ENCODE peak calls at places on chromosomes 2 and 18, in eight cellular contexts. One of them, this sample, is unnamed.

GRCh38 chr2:215680605-215681598 is 245.0 kb upstream of the FN1 start:
- DNase-seq in osteocyte: no peak
- DNase-seq in activated CD4-positive, CD25-positive, alpha-beta regulatory T cell: no peak
- DNase-seq in frontal cortex: no peak
- DNase-seq in DMS 273 treated with DMSO at 0.1 percent for 48 hours: no peak
- DNase-seq in endothelial cell: no peak
- DNase-seq in stimulated activated CD4-positive, alpha-beta T cell treated with anti-CD3 and anti-CD28 coated beads, Interleukin-4, amount 100 ng/mL, for 1 hour: no peak
- DNase-seq in kidney tubule cell: peak; percentile 98
- DNase-seq in this sample: no peak

GRCh38 chr18:79924814-79925655 is 26.4 kb downstream of the SLC66A2 start:
- DNase-seq in endothelial cell: peak; percentile 2
- DNase-seq in DMS 273 treated with DMSO at 0.1 percent for 48 hours: peak; percentile 75
- DNase-seq in kidney tubule cell: no peak
- DNase-seq in osteocyte: peak; percentile 75
- DNase-seq in frontal cortex: no peak
- DNase-seq in activated CD4-positive, CD25-positive, alpha-beta regulatory T cell: no peak
- DNase-seq in stimulated activated CD4-positive, alpha-beta T cell treated with anti-CD3 and anti-CD28 coated beads, Interleukin-4, amount 100 ng/mL, for 1 hour: no peak
- DNase-seq in this sample: no peak

GRCh38 chr2:180657054-180657453 is 323.4 kb upstream of the UBE2E3 start:
- DNase-seq in DMS 273 treated with DMSO at 0.1 percent for 48 hours: no peak
- DNase-seq in stimulated activated CD4-positive, alpha-beta T cell treated with anti-CD3 and anti-CD28 coated beads, Interleukin-4, amount 100 ng/mL, for 1 hour: no peak
- DNase-seq in endothelial cell: no peak
- DNase-seq in osteocyte: no peak
- DNase-seq in frontal cortex: no peak
- DNase-seq in activated CD4-positive, CD25-positive, alpha-beta regulatory T cell: no peak
- DNase-seq in kidney tubule cell: peak; percentile 90
- DNase-seq in this sample: no peak

GRCh38 chr18:44802508-44802907 is 121.8 kb downstream of the SETBP1 start:
- DNase-seq in DMS 273 treated with DMSO at 0.1 percent for 48 hours: peak; percentile 15
- DNase-seq in osteocyte: no peak
- DNase-seq in endothelial cell: no peak
- DNase-seq in kidney tubule cell: peak; percentile 72
- DNase-seq in activated CD4-positive, CD25-positive, alpha-beta regulatory T cell: no peak
- DNase-seq in frontal cortex: no peak
- DNase-seq in stimulated activated CD4-positive, alpha-beta T cell treated with anti-CD3 and anti-CD28 coated beads, Interleukin-4, amount 100 ng/mL, for 1 hour: no peak
- DNase-seq in this sample: no peak

GRCh38 chr18:49250819-49251388 is 209.5 kb downstream of the DYM start:
- DNase-seq in kidney tubule cell: peak; percentile 17
- DNase-seq in DMS 273 treated with DMSO at 0.1 percent for 48 hours: no peak
- DNase-seq in frontal cortex: no peak
- DNase-seq in activated CD4-positive, CD25-positive, alpha-beta regulatory T cell: no peak
- DNase-seq in osteocyte: no peak
- DNase-seq in stimulated activated CD4-positive, alpha-beta T cell treated with anti-CD3 and anti-CD28 coated beads, Interleukin-4, amount 100 ng/mL, for 1 hour: no peak
- DNase-seq in endothelial cell: no peak
- DNase-seq in this sample: no peak

GRCh38 chr2:234427081-234428058 is 69.5 kb downstream of the ARL4C start:
- DNase-seq in endothelial cell: peak; percentile 46
- DNase-seq in frontal cortex: no peak
- DNase-seq in activated CD4-positive, CD25-positive, alpha-beta regulatory T cell: no peak
- DNase-seq in DMS 273 treated with DMSO at 0.1 percent for 48 hours: no peak
- DNase-seq in osteocyte: no peak
- DNase-seq in kidney tubule cell: peak; percentile 90
- DNase-seq in stimulated activated CD4-positive, alpha-beta T cell treated with anti-CD3 and anti-CD28 coated beads, Interleukin-4, amount 100 ng/mL, for 1 hour: no peak
- DNase-seq in this sample: no peak

GRCh38 chr2:46643951-46644350 is 164.6 kb downstream of the TMEM247 start:
- DNase-seq in frontal cortex: no peak
- DNase-seq in activated CD4-positive, CD25-positive, alpha-beta regulatory T cell: no peak
- DNase-seq in stimulated activated CD4-positive, alpha-beta T cell treated with anti-CD3 and anti-CD28 coated beads, Interleukin-4, amount 100 ng/mL, for 1 hour: no peak
- DNase-seq in endothelial cell: no peak
- DNase-seq in kidney tubule cell: peak; percentile 54
- DNase-seq in osteocyte: no peak
- DNase-seq in DMS 273 treated with DMSO at 0.1 percent for 48 hours: no peak
- DNase-seq in this sample: no peak

GRCh38 chr2:105391058-105391627 is 7.7 kb downstream of the FHL2 start:
- DNase-seq in frontal cortex: no peak
- DNase-seq in DMS 273 treated with DMSO at 0.1 percent for 48 hours: no peak
- DNase-seq in endothelial cell: no peak
- DNase-seq in stimulated activated CD4-positive, alpha-beta T cell treated with anti-CD3 and anti-CD28 coated beads, Interleukin-4, amount 100 ng/mL, for 1 hour: no peak
- DNase-seq in activated CD4-positive, CD25-positive, alpha-beta regulatory T cell: no peak
- DNase-seq in kidney tubule cell: peak; percentile 82
- DNase-seq in osteocyte: no peak
- DNase-seq in this sample: no peak

GRCh38 chr2:112577756-112578155 is 6.7 kb upstream of the CHCHD5 start:
- DNase-seq in activated CD4-positive, CD25-positive, alpha-beta regulatory T cell: no peak
- DNase-seq in kidney tubule cell: no peak
- DNase-seq in stimulated activated CD4-positive, alpha-beta T cell treated with anti-CD3 and anti-CD28 coated beads, Interleukin-4, amount 100 ng/mL, for 1 hour: no peak
- DNase-seq in endothelial cell: no peak
- DNase-seq in frontal cortex: no peak
- DNase-seq in DMS 273 treated with DMSO at 0.1 percent for 48 hours: no peak
- DNase-seq in osteocyte: no peak
- DNase-seq in this sample: no peak

GRCh38 chr2:152240559-152241231 is 65.1 kb upstream of the STAM2 start:
- DNase-seq in frontal cortex: no peak
- DNase-seq in activated CD4-positive, CD25-positive, alpha-beta regulatory T cell: no peak
- DNase-seq in endothelial cell: no peak
- DNase-seq in DMS 273 treated with DMSO at 0.1 percent for 48 hours: peak; percentile 61
- DNase-seq in kidney tubule cell: peak; percentile 75
- DNase-seq in stimulated activated CD4-positive, alpha-beta T cell treated with anti-CD3 and anti-CD28 coated beads, Interleukin-4, amount 100 ng/mL, for 1 hour: no peak
- DNase-seq in osteocyte: no peak
- DNase-seq in this sample: no peak

GRCh38 chr2:72539145-72539552 is 286.7 kb downstream of the EXOC6B start:
- DNase-seq in stimulated activated CD4-positive, alpha-beta T cell treated with anti-CD3 and anti-CD28 coated beads, Interleukin-4, amount 100 ng/mL, for 1 hour: no peak
- DNase-seq in osteocyte: no peak
- DNase-seq in endothelial cell: no peak
- DNase-seq in DMS 273 treated with DMSO at 0.1 percent for 48 hours: no peak
- DNase-seq in kidney tubule cell: peak; percentile 53
- DNase-seq in frontal cortex: no peak
- DNase-seq in activated CD4-positive, CD25-positive, alpha-beta regulatory T cell: no peak
- DNase-seq in this sample: no peak

GRCh38 chr2:207202645-207203044 is 36.9 kb upstream of the KLF7 start:
- DNase-seq in activated CD4-positive, CD25-positive, alpha-beta regulatory T cell: no peak
- DNase-seq in stimulated activated CD4-positive, alpha-beta T cell treated with anti-CD3 and anti-CD28 coated beads, Interleukin-4, amount 100 ng/mL, for 1 hour: no peak
- DNase-seq in osteocyte: no peak
- DNase-seq in endothelial cell: peak; percentile 63
- DNase-seq in frontal cortex: no peak
- DNase-seq in DMS 273 treated with DMSO at 0.1 percent for 48 hours: no peak
- DNase-seq in kidney tubule cell: peak; percentile 44
- DNase-seq in this sample: peak; percentile 75

GRCh38 chr2:230217424-230217823 is 2.4 kb downstream of the SP110 start:
- DNase-seq in activated CD4-positive, CD25-positive, alpha-beta regulatory T cell: no peak
- DNase-seq in stimulated activated CD4-positive, alpha-beta T cell treated with anti-CD3 and anti-CD28 coated beads, Interleukin-4, amount 100 ng/mL, for 1 hour: no peak
- DNase-seq in osteocyte: no peak
- DNase-seq in frontal cortex: no peak
- DNase-seq in kidney tubule cell: no peak
- DNase-seq in endothelial cell: no peak
- DNase-seq in DMS 273 treated with DMSO at 0.1 percent for 48 hours: no peak
- DNase-seq in this sample: peak; percentile 24

GRCh38 chr18:47172476-47172875 is 3.7 kb downstream of the IER3IP1 start:
- DNase-seq in DMS 273 treated with DMSO at 0.1 percent for 48 hours: no peak
- DNase-seq in osteocyte: no peak
- DNase-seq in kidney tubule cell: no peak
- DNase-seq in endothelial cell: no peak
- DNase-seq in stimulated activated CD4-positive, alpha-beta T cell treated with anti-CD3 and anti-CD28 coated beads, Interleukin-4, amount 100 ng/mL, for 1 hour: no peak
- DNase-seq in activated CD4-positive, CD25-positive, alpha-beta regulatory T cell: no peak
- DNase-seq in frontal cortex: no peak
- DNase-seq in this sample: no peak

GRCh38 chr2:66926594-66927112 is 470.5 kb upstream of the ETAA1 start:
- DNase-seq in osteocyte: no peak
- DNase-seq in kidney tubule cell: no peak
- DNase-seq in DMS 273 treated with DMSO at 0.1 percent for 48 hours: no peak
- DNase-seq in frontal cortex: no peak
- DNase-seq in stimulated activated CD4-positive, alpha-beta T cell treated with anti-CD3 and anti-CD28 coated beads, Interleukin-4, amount 100 ng/mL, for 1 hour: no peak
- DNase-seq in activated CD4-positive, CD25-positive, alpha-beta regulatory T cell: no peak
- DNase-seq in endothelial cell: no peak
- DNase-seq in this sample: no peak

GRCh38 chr2:42754021-42754775 is 9.7 kb downstream of the OXER1 start:
- DNase-seq in frontal cortex: no peak
- DNase-seq in DMS 273 treated with DMSO at 0.1 percent for 48 hours: no peak
- DNase-seq in activated CD4-positive, CD25-positive, alpha-beta regulatory T cell: no peak
- DNase-seq in osteocyte: no peak
- DNase-seq in stimulated activated CD4-positive, alpha-beta T cell treated with anti-CD3 and anti-CD28 coated beads, Interleukin-4, amount 100 ng/mL, for 1 hour: no peak
- DNase-seq in endothelial cell: no peak
- DNase-seq in kidney tubule cell: no peak
- DNase-seq in this sample: no peak

GRCh38 chr2:211373203-211373602 is 816.8 kb downstream of the CPS1 start:
- DNase-seq in endothelial cell: no peak
- DNase-seq in osteocyte: no peak
- DNase-seq in frontal cortex: no peak
- DNase-seq in kidney tubule cell: no peak
- DNase-seq in DMS 273 treated with DMSO at 0.1 percent for 48 hours: no peak
- DNase-seq in stimulated activated CD4-positive, alpha-beta T cell treated with anti-CD3 and anti-CD28 coated beads, Interleukin-4, amount 100 ng/mL, for 1 hour: no peak
- DNase-seq in activated CD4-positive, CD25-positive, alpha-beta regulatory T cell: no peak
- DNase-seq in this sample: no peak

GRCh38 chr2:120036145-120036544 is 23.3 kb downstream of the EPB41L5 start:
- DNase-seq in frontal cortex: no peak
- DNase-seq in DMS 273 treated with DMSO at 0.1 percent for 48 hours: no peak
- DNase-seq in kidney tubule cell: no peak
- DNase-seq in stimulated activated CD4-positive, alpha-beta T cell treated with anti-CD3 and anti-CD28 coated beads, Interleukin-4, amount 100 ng/mL, for 1 hour: no peak
- DNase-seq in activated CD4-positive, CD25-positive, alpha-beta regulatory T cell: no peak
- DNase-seq in endothelial cell: no peak
- DNase-seq in osteocyte: no peak
- DNase-seq in this sample: no peak

GRCh38 chr2:106551466-106552130 is 64.4 kb downstream of the CD8B2 start:
- DNase-seq in DMS 273 treated with DMSO at 0.1 percent for 48 hours: no peak
- DNase-seq in endothelial cell: no peak
- DNase-seq in kidney tubule cell: no peak
- DNase-seq in osteocyte: no peak
- DNase-seq in stimulated activated CD4-positive, alpha-beta T cell treated with anti-CD3 and anti-CD28 coated beads, Interleukin-4, amount 100 ng/mL, for 1 hour: no peak
- DNase-seq in activated CD4-positive, CD25-positive, alpha-beta regulatory T cell: no peak
- DNase-seq in frontal cortex: no peak
- DNase-seq in this sample: no peak

GRCh38 chr18:10453885-10454772 is at the start of gene APCDD1:
- DNase-seq in endothelial cell: peak; percentile 56
- DNase-seq in DMS 273 treated with DMSO at 0.1 percent for 48 hours: no peak
- DNase-seq in frontal cortex: peak; percentile 92
- DNase-seq in osteocyte: no peak
- DNase-seq in activated CD4-positive, CD25-positive, alpha-beta regulatory T cell: no peak
- DNase-seq in stimulated activated CD4-positive, alpha-beta T cell treated with anti-CD3 and anti-CD28 coated beads, Interleukin-4, amount 100 ng/mL, for 1 hour: no peak
- DNase-seq in kidney tubule cell: peak; percentile 9
- DNase-seq in this sample: peak; percentile 4

GRCh38 chr2:211014376-211014775 is 458.0 kb downstream of the CPS1 start:
- DNase-seq in stimulated activated CD4-positive, alpha-beta T cell treated with anti-CD3 and anti-CD28 coated beads, Interleukin-4, amount 100 ng/mL, for 1 hour: no peak
- DNase-seq in frontal cortex: no peak
- DNase-seq in activated CD4-positive, CD25-positive, alpha-beta regulatory T cell: no peak
- DNase-seq in kidney tubule cell: no peak
- DNase-seq in DMS 273 treated with DMSO at 0.1 percent for 48 hours: no peak
- DNase-seq in endothelial cell: no peak
- DNase-seq in osteocyte: no peak
- DNase-seq in this sample: no peak

GRCh38 chr2:128638311-128638710 is 319.6 kb upstream of the HS6ST1 start:
- DNase-seq in stimulated activated CD4-positive, alpha-beta T cell treated with anti-CD3 and anti-CD28 coated beads, Interleukin-4, amount 100 ng/mL, for 1 hour: no peak
- DNase-seq in osteocyte: peak; percentile 71
- DNase-seq in DMS 273 treated with DMSO at 0.1 percent for 48 hours: no peak
- DNase-seq in frontal cortex: no peak
- DNase-seq in kidney tubule cell: no peak
- DNase-seq in activated CD4-positive, CD25-positive, alpha-beta regulatory T cell: no peak
- DNase-seq in endothelial cell: no peak
- DNase-seq in this sample: no peak

GRCh38 chr2:12402440-12403139 is 314.1 kb upstream of the TRIB2 start:
- DNase-seq in stimulated activated CD4-positive, alpha-beta T cell treated with anti-CD3 and anti-CD28 coated beads, Interleukin-4, amount 100 ng/mL, for 1 hour: no peak
- DNase-seq in DMS 273 treated with DMSO at 0.1 percent for 48 hours: no peak
- DNase-seq in osteocyte: no peak
- DNase-seq in endothelial cell: no peak
- DNase-seq in frontal cortex: no peak
- DNase-seq in activated CD4-positive, CD25-positive, alpha-beta regulatory T cell: no peak
- DNase-seq in kidney tubule cell: no peak
- DNase-seq in this sample: no peak

GRCh38 chr18:3821524-3821923 is 371.6 kb downstream of the TGIF1 start:
- DNase-seq in kidney tubule cell: no peak
- DNase-seq in DMS 273 treated with DMSO at 0.1 percent for 48 hours: no peak
- DNase-seq in osteocyte: no peak
- DNase-seq in frontal cortex: no peak
- DNase-seq in activated CD4-positive, CD25-positive, alpha-beta regulatory T cell: no peak
- DNase-seq in endothelial cell: no peak
- DNase-seq in stimulated activated CD4-positive, alpha-beta T cell treated with anti-CD3 and anti-CD28 coated beads, Interleukin-4, amount 100 ng/mL, for 1 hour: no peak
- DNase-seq in this sample: no peak

GRCh38 chr2:238404406-238405216 is 22.1 kb upstream of the ASB1 start:
- DNase-seq in kidney tubule cell: no peak
- DNase-seq in DMS 273 treated with DMSO at 0.1 percent for 48 hours: no peak
- DNase-seq in frontal cortex: no peak
- DNase-seq in stimulated activated CD4-positive, alpha-beta T cell treated with anti-CD3 and anti-CD28 coated beads, Interleukin-4, amount 100 ng/mL, for 1 hour: no peak
- DNase-seq in osteocyte: no peak
- DNase-seq in activated CD4-positive, CD25-positive, alpha-beta regulatory T cell: no peak
- DNase-seq in endothelial cell: no peak
- DNase-seq in this sample: no peak

GRCh38 chr2:60957224-60957623 is 60.3 kb upstream of the PEX13 start:
- DNase-seq in activated CD4-positive, CD25-positive, alpha-beta regulatory T cell: no peak
- DNase-seq in kidney tubule cell: no peak
- DNase-seq in osteocyte: no peak
- DNase-seq in DMS 273 treated with DMSO at 0.1 percent for 48 hours: no peak
- DNase-seq in stimulated activated CD4-positive, alpha-beta T cell treated with anti-CD3 and anti-CD28 coated beads, Interleukin-4, amount 100 ng/mL, for 1 hour: no peak
- DNase-seq in endothelial cell: no peak
- DNase-seq in frontal cortex: no peak
- DNase-seq in this sample: no peak

GRCh38 chr18:53909668-53910067 is 314.8 kb downstream of the MBD2 start:
- DNase-seq in activated CD4-positive, CD25-positive, alpha-beta regulatory T cell: no peak
- DNase-seq in kidney tubule cell: peak; percentile 19
- DNase-seq in endothelial cell: no peak
- DNase-seq in stimulated activated CD4-positive, alpha-beta T cell treated with anti-CD3 and anti-CD28 coated beads, Interleukin-4, amount 100 ng/mL, for 1 hour: no peak
- DNase-seq in frontal cortex: no peak
- DNase-seq in DMS 273 treated with DMSO at 0.1 percent for 48 hours: no peak
- DNase-seq in osteocyte: no peak
- DNase-seq in this sample: no peak

GRCh38 chr2:45242161-45242741 is 233.0 kb upstream of the SIX2 start:
- DNase-seq in stimulated activated CD4-positive, alpha-beta T cell treated with anti-CD3 and anti-CD28 coated beads, Interleukin-4, amount 100 ng/mL, for 1 hour: no peak
- DNase-seq in kidney tubule cell: peak; percentile 20
- DNase-seq in DMS 273 treated with DMSO at 0.1 percent for 48 hours: no peak
- DNase-seq in osteocyte: no peak
- DNase-seq in activated CD4-positive, CD25-positive, alpha-beta regulatory T cell: no peak
- DNase-seq in endothelial cell: no peak
- DNase-seq in frontal cortex: no peak
- DNase-seq in this sample: no peak

GRCh38 chr2:136143603-136144451 is 25.9 kb upstream of the CXCR4 start:
- DNase-seq in DMS 273 treated with DMSO at 0.1 percent for 48 hours: no peak
- DNase-seq in activated CD4-positive, CD25-positive, alpha-beta regulatory T cell: no peak
- DNase-seq in endothelial cell: no peak
- DNase-seq in frontal cortex: no peak
- DNase-seq in stimulated activated CD4-positive, alpha-beta T cell treated with anti-CD3 and anti-CD28 coated beads, Interleukin-4, amount 100 ng/mL, for 1 hour: no peak
- DNase-seq in kidney tubule cell: no peak
- DNase-seq in osteocyte: no peak
- DNase-seq in this sample: no peak

GRCh38 chr2:232878855-232879617 is 9.0 kb downstream of the SNORC start:
- DNase-seq in kidney tubule cell: no peak
- DNase-seq in frontal cortex: no peak
- DNase-seq in stimulated activated CD4-positive, alpha-beta T cell treated with anti-CD3 and anti-CD28 coated beads, Interleukin-4, amount 100 ng/mL, for 1 hour: no peak
- DNase-seq in endothelial cell: no peak
- DNase-seq in DMS 273 treated with DMSO at 0.1 percent for 48 hours: no peak
- DNase-seq in activated CD4-positive, CD25-positive, alpha-beta regulatory T cell: no peak
- DNase-seq in osteocyte: no peak
- DNase-seq in this sample: no peak

GRCh38 chr2:33363599-33364300 is 112.7 kb upstream of the RASGRP3 start:
- DNase-seq in endothelial cell: no peak
- DNase-seq in kidney tubule cell: peak; percentile 50
- DNase-seq in DMS 273 treated with DMSO at 0.1 percent for 48 hours: no peak
- DNase-seq in osteocyte: no peak
- DNase-seq in stimulated activated CD4-positive, alpha-beta T cell treated with anti-CD3 and anti-CD28 coated beads, Interleukin-4, amount 100 ng/mL, for 1 hour: no peak
- DNase-seq in frontal cortex: no peak
- DNase-seq in activated CD4-positive, CD25-positive, alpha-beta regulatory T cell: no peak
- DNase-seq in this sample: no peak

GRCh38 chr2:46990231-46990588 is 74.6 kb upstream of the MCFD2 start:
- DNase-seq in endothelial cell: no peak
- DNase-seq in frontal cortex: no peak
- DNase-seq in osteocyte: no peak
- DNase-seq in activated CD4-positive, CD25-positive, alpha-beta regulatory T cell: no peak
- DNase-seq in stimulated activated CD4-positive, alpha-beta T cell treated with anti-CD3 and anti-CD28 coated beads, Interleukin-4, amount 100 ng/mL, for 1 hour: no peak
- DNase-seq in DMS 273 treated with DMSO at 0.1 percent for 48 hours: no peak
- DNase-seq in kidney tubule cell: no peak
- DNase-seq in this sample: no peak

GRCh38 chr2:69977208-69977607 is 15.8 kb upstream of the ASPRV1 start:
- DNase-seq in DMS 273 treated with DMSO at 0.1 percent for 48 hours: no peak
- DNase-seq in frontal cortex: no peak
- DNase-seq in kidney tubule cell: no peak
- DNase-seq in endothelial cell: no peak
- DNase-seq in osteocyte: no peak
- DNase-seq in activated CD4-positive, CD25-positive, alpha-beta regulatory T cell: no peak
- DNase-seq in stimulated activated CD4-positive, alpha-beta T cell treated with anti-CD3 and anti-CD28 coated beads, Interleukin-4, amount 100 ng/mL, for 1 hour: no peak
- DNase-seq in this sample: no peak

GRCh38 chr18:64717026-64717425 is 568.1 kb upstream of the LINC00305 start:
- DNase-seq in frontal cortex: no peak
- DNase-seq in kidney tubule cell: peak; percentile 89
- DNase-seq in activated CD4-positive, CD25-positive, alpha-beta regulatory T cell: no peak
- DNase-seq in DMS 273 treated with DMSO at 0.1 percent for 48 hours: no peak
- DNase-seq in osteocyte: no peak
- DNase-seq in stimulated activated CD4-positive, alpha-beta T cell treated with anti-CD3 and anti-CD28 coated beads, Interleukin-4, amount 100 ng/mL, for 1 hour: no peak
- DNase-seq in endothelial cell: no peak
- DNase-seq in this sample: no peak

This sample was measured in T47D.